ENCODE peak calls at places on chromosomes 2 and 18, in nine cellular contexts. M is neural progenitor cell, N is A549, W is cardiac muscle cell, R is BE2C, O is psoas muscle, J is uterus, U is HL-60, L is transverse colon. B is an unnamed sample.
A peak's percentile ranks its signal among the peaks of the same experiment; 100 is the strongest.

GRCh38 chr2:219358170-219359075 is 25.9 kb upstream of the RESP18 start:
- DNase-seq in R (no peak), U (no peak), J (no peak), O (no peak), W (no peak), M (peak; percentile 69), N (peak; percentile 15), L (no peak), B (no peak)

GRCh38 chr2:133062946-133063345 is 392.9 kb upstream of the LYPD1 start:
- DNase-seq in M (no peak), O (no peak), R (no peak), N (no peak), W (no peak), L (no peak), J (no peak), U (no peak), B (no peak)

GRCh38 chr2:9820020-9820973 is 23.0 kb upstream of the TAF1B start:
- DNase-seq in J (no peak), U (no peak), N (no peak), O (no peak), M (no peak), R (no peak), L (no peak), W (peak; percentile 50), B (no peak)

GRCh38 chr2:239348563-239349447 is 52.0 kb downstream of the HDAC4 start:
- DNase-seq in U (no peak), J (peak; percentile 68), W (no peak), R (peak; percentile 43), M (no peak), L (peak; percentile 81), O (peak; percentile 61), N (no peak), B (no peak)

GRCh38 chr2:77190721-77191346 is 331.3 kb downstream of the LRRTM4 start:
- DNase-seq in O (no peak), N (no peak), W (no peak), U (no peak), J (no peak), L (no peak), M (no peak), R (no peak), B (no peak)

GRCh38 chr18:23938901-23939341 is 75.6 kb upstream of the TTC39C start:
- DNase-seq in N (no peak), J (no peak), M (no peak), U (no peak), L (no peak), W (no peak), O (no peak), R (no peak), B (no peak)

GRCh38 chr18:62897153-62897552 is 181.8 kb downstream of the PHLPP1 start:
- DNase-seq in M (no peak), L (no peak), U (no peak), N (no peak), W (peak; percentile 23), J (no peak), R (no peak), O (no peak), B (no peak)

GRCh38 chr2:152519581-152519952 is 184.6 kb downstream of the FMNL2 start:
- DNase-seq in N (no peak), J (no peak), R (no peak), U (no peak), L (no peak), W (no peak), O (no peak), M (no peak), B (no peak)

GRCh38 chr18:32298289-32298688 is 108.5 kb downstream of the MEP1B start:
- DNase-seq in R (no peak), L (no peak), W (peak; percentile 45), M (no peak), N (no peak), U (no peak), O (no peak), J (no peak), B (no peak)

GRCh38 chr2:63805412-63805811 is 36.3 kb upstream of the UGP2 start:
- DNase-seq in R (no peak), U (no peak), W (no peak), J (no peak), L (no peak), O (no peak), N (no peak), M (no peak), B (no peak)

GRCh38 chr2:54402350-54402749 is 53.8 kb upstream of the SPTBN1 start:
- DNase-seq in N (no peak), J (peak; percentile 72), M (no peak), R (no peak), U (no peak), W (peak; percentile 90), L (peak; percentile 26), O (peak; percentile 64), B (no peak)

GRCh38 chr18:25650201-25650941 is 298.4 kb upstream of the ZNF521 start:
- DNase-seq in J (no peak), R (no peak), O (no peak), L (no peak), N (no peak), M (peak; percentile 16), U (no peak), W (peak; percentile 87), B (peak; percentile 4)

GRCh38 chr2:241595600-241596140 is 37.1 kb downstream of the BOK start:
- DNase-seq in W (peak; percentile 44), N (peak; percentile 21), R (peak; percentile 48), M (peak; percentile 65), U (no peak), O (no peak), L (no peak), J (no peak), B (no peak)

GRCh38 chr2:216281881-216282280 is 90.4 kb downstream of the MARCHF4 start:
- DNase-seq in J (no peak), R (no peak), M (peak; percentile 39), O (no peak), N (no peak), W (no peak), L (no peak), U (no peak), B (no peak)

GRCh38 chr18:3649559-3650426 is 199.8 kb downstream of the TGIF1 start:
- DNase-seq in J (peak; percentile 59), M (no peak), U (no peak), N (peak; percentile 51), R (no peak), O (peak; percentile 62), L (no peak), W (peak; percentile 83), B (no peak)

GRCh38 chr18:5937795-5938194 is 42.5 kb upstream of the TMEM200C start:
- DNase-seq in W (no peak), O (no peak), R (no peak), J (no peak), L (no peak), U (no peak), N (no peak), M (no peak), B (no peak)

GRCh38 chr2:78408795-78409118 is 616.7 kb upstream of the REG3G start:
- DNase-seq in O (no peak), J (no peak), M (no peak), R (peak; percentile 35), W (no peak), U (no peak), L (no peak), N (no peak), B (no peak)

GRCh38 chr18:65352183-65352582 is 398.6 kb upstream of the CDH7 start:
- DNase-seq in J (no peak), W (no peak), O (no peak), N (no peak), L (no peak), U (no peak), R (no peak), M (no peak), B (no peak)
- TF ChIP-seq CTCF in J (no peak), W (no peak), O (no peak), N (no peak), L (no peak), U (no peak), R (no peak), M (no peak), B (no peak)

DNA sequence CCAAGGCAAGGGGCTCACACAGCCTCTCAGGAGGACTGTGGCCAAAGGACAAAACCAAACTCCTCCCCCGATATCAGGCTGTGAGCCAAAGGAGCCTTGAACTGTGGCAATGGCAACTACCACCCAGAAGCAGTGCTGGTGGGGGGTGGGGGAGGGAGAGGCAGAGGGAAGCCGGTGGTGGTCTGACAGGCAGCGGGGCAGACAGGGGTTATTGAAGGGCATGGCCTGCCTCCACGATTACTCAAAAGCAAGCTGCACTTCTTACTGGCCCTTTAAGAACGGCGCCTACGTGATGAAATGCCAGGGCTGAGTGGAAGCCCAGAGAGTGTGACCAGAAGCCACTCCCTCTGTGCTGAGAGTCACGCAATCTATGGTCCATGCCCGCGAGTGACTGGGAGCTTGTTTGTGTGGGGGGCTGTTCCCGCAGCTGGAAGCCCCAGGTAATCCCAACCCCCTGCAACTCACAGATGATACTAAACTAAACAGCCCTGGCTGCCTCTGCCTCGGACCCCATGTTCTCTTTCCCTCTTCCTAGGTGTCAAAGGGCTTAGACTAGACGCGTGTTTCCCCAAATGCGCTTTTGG is 128.2 kb upstream of the CXCR4 start:
- DNase-seq in U (peak; percentile 89), W (peak; percentile 62), J (no peak), O (peak; percentile 63), L (peak; percentile 37), R (peak; percentile 10), M (peak; percentile 26), N (peak; percentile 28), B (no peak)
- H3K4me3 ChIP-seq in U (peak overlapping the region; percentile 20), W (no peak overlapping the region), J (no peak overlapping the region), O (no peak overlapping the region), L (no peak overlapping the region), R (no peak overlapping the region), M (no peak overlapping the region), N (peak overlapping the region; percentile 13), B (no peak overlapping the region)

DNA sequence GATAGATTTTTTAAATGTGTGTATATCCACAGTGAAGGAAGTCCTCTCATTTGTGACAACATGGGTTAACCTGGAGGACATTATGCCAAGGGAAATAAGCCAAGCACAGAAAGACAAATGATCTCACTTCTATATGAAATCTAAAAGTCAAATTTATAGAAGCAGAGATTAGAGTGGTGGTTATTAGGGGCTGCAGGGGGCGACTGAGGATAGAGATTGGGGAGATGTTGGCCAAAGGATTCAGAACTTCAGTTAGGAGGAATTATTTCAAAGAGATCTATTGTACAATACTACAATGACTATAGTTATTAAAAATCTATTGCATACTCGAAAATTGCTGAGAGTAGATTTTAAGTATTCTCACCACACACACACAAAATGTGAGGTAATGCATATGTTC is 252.4 kb upstream of the SLC39A10 start:
- DNase-seq in W (peak; percentile 21), R (no peak), J (no peak), M (no peak), N (no peak), O (no peak), U (no peak), L (no peak), B (no peak)
- TF ChIP-seq CTCF in W (peak; percentile 4), R (peak; percentile 33), J (no peak), M (no peak), N (no peak), O (no peak), U (no peak), L (no peak), B (no peak)

DNA sequence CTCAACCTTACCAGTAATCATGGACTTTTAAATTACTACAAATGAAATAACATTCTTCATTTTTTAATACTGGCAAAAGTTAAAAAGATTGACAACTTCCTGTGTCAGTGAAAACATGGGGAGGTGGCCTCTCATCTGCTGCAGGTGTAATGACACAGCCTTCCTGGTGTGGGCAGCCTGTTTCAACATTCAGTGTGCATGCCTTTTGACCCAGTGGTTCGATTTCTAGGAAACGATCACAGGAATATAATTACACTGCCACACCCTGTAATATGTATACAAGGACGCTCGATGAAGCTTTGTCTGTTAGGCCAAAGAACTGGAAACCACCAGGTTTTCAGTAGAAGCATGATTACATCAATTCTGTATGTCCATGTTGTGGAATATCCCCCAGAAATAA is 68.7 kb downstream of the MTHFD2 start:
- DNase-seq in O (no peak), M (peak; percentile 45), J (no peak), U (no peak), R (peak; percentile 14), L (peak; percentile 79), N (peak; percentile 55), W (no peak), B (no peak)
- H3K4me3 ChIP-seq in O (no peak overlapping the region), M (no peak overlapping the region), J (no peak overlapping the region), U (no peak overlapping the region), R (no peak overlapping the region), L (no peak overlapping the region), N (no peak overlapping the region), W (no peak overlapping the region), B (no peak overlapping the region)